ENCODE peak calls at places on chromosomes 2 and 18, in nine cellular contexts. L is EL, S is ecto neural progenitor cell, U is brain microvascular endothelial cell, A is choroid plexus epithelial cell, K is progenitor cell of endocrine pancreas, B is sigmoid colon, G is amniotic epithelial cell, V is kidney glomerular epithelial cell. E is an unnamed sample.

GRCh38 chr2:206693399-206694137 is 24.6 kb downstream of the DYTN start:
- DNase-seq in L (peak), S (no peak), U (peak), A (peak), K (peak), B (no peak), G (peak), V (peak), E (peak)

GRCh38 chr2:128664499-128664971 is 345.9 kb upstream of the HS6ST1 start:
- DNase-seq in L (no peak), S (no peak), U (no peak), A (peak), K (no peak), B (no peak), G (no peak), V (no peak), E (no peak)

GRCh38 chr18:58287626-58288289 is 243.7 kb downstream of the NEDD4L start:
- DNase-seq in L (no peak), S (no peak), U (no peak), A (no peak), K (no peak), B (no peak), G (no peak), V (no peak), E (no peak)

GRCh38 chr2:191935247-191935646 is 88.4 kb upstream of the CAVIN2 start:
- DNase-seq in L (no peak), S (no peak), U (no peak), A (peak), K (no peak), B (no peak), G (peak), V (no peak), E (no peak)

GRCh38 chr2:141782574-141782973 is 348.2 kb downstream of the LRP1B start:
- DNase-seq in L (no peak), S (no peak), U (no peak), A (no peak), K (no peak), B (no peak), G (no peak), V (no peak), E (no peak)

GRCh38 chr2:79887747-79888374 is 375.0 kb downstream of the CTNNA2 start:
- DNase-seq in L (peak), S (no peak), U (peak), A (peak), K (peak), B (no peak), G (peak), V (peak), E (peak)

GRCh38 chr18:8212893-8213805 is 396.1 kb upstream of the RAB12 start:
- DNase-seq in L (peak), S (no peak), U (peak), A (peak), K (no peak), B (no peak), G (peak), V (peak), E (peak)

GRCh38 chr2:9984217-9984739 is 32.8 kb downstream of the GRHL1 start:
- DNase-seq in L (peak), S (peak), U (no peak), A (peak), K (no peak), B (no peak), G (peak), V (no peak), E (peak)

GRCh38 chr18:8029731-8030130 is 462.6 kb downstream of the PTPRM start:
- DNase-seq in L (no peak), S (no peak), U (no peak), A (no peak), K (no peak), B (no peak), G (no peak), V (no peak), E (no peak)

GRCh38 chr18:5890606-5891360 is 4.5 kb downstream of the TMEM200C start:
- DNase-seq in L (no peak), S (peak), U (no peak), A (no peak), K (peak), B (no peak), G (peak), V (no peak), E (peak)

GRCh38 chr18:55136258-55136657 is 177.0 kb upstream of the CCDC68 start:
- DNase-seq in L (no peak), S (no peak), U (no peak), A (no peak), K (no peak), B (no peak), G (no peak), V (no peak), E (no peak)

GRCh38 chr2:208033701-208034502 is 8.6 kb upstream of the PLEKHM3 start:
- DNase-seq in L (no peak), S (no peak), U (no peak), A (peak), K (no peak), B (no peak), G (peak), V (no peak), E (peak)

GRCh38 chr18:11994708-11995444 is 13.6 kb downstream of the IMPA2 start:
- DNase-seq in L (peak), S (no peak), U (no peak), A (no peak), K (no peak), B (peak), G (no peak), V (peak), E (peak)

GRCh38 chr18:74488354-74488753 is 7.8 kb upstream of the CNDP2 start:
- DNase-seq in L (no peak), S (no peak), U (no peak), A (no peak), K (no peak), B (no peak), G (no peak), V (no peak), E (no peak)

GRCh38 chr18:36635414-36636096 is 193.2 kb downstream of the TPGS2 start:
- DNase-seq in L (no peak), S (no peak), U (no peak), A (no peak), K (no peak), B (no peak), G (no peak), V (peak), E (no peak)

GRCh38 chr2:23707096-23707495 is 219.8 kb downstream of the ATAD2B start:
- DNase-seq in L (no peak), S (no peak), U (no peak), A (no peak), K (no peak), B (no peak), G (no peak), V (no peak), E (no peak)

GRCh38 chr2:230888824-230889400 is 24.2 kb downstream of the ITM2C start:
- DNase-seq in L (no peak), S (no peak), U (no peak), A (no peak), K (no peak), B (no peak), G (no peak), V (no peak), E (no peak)

GRCh38 chr18:74197705-74198341 is 49.5 kb downstream of the TIMM21 start:
- DNase-seq in L (no peak), S (no peak), U (no peak), A (peak), K (no peak), B (no peak), G (no peak), V (no peak), E (no peak)

GRCh38 chr2:66430195-66430905 is 4.6 kb upstream of the MEIS1 start:
- DNase-seq in L (no peak), S (no peak), U (no peak), A (no peak), K (no peak), B (no peak), G (no peak), V (no peak), E (no peak)

GRCh38 chr2:164992818-164993217 is 37.5 kb upstream of the SLC38A11 start:
- DNase-seq in L (peak), S (no peak), U (peak), A (peak), K (peak), B (peak), G (peak), V (peak), E (peak)

GRCh38 chr18:49758263-49758610 is 55.1 kb downstream of the ACAA2 start:
- DNase-seq in L (no peak), S (no peak), U (no peak), A (no peak), K (no peak), B (no peak), G (no peak), V (no peak), E (no peak)

GRCh38 chr2:149645391-149645790 is 57.8 kb upstream of the MMADHC start:
- DNase-seq in L (peak), S (no peak), U (peak), A (peak), K (no peak), B (no peak), G (peak), V (peak), E (peak)

GRCh38 chr18:44325903-44326650 is 354.6 kb upstream of the SETBP1 start:
- DNase-seq in L (peak), S (peak), U (peak), A (peak), K (peak), B (no peak), G (peak), V (peak), E (peak)

GRCh38 chr2:63257473-63257872 is 206.8 kb downstream of the OTX1 start:
- DNase-seq in L (no peak), S (no peak), U (no peak), A (no peak), K (no peak), B (no peak), G (no peak), V (no peak), E (no peak)